ENCODE peak calls at places on chromosomes 13 and 19, in five cellular contexts. K is astrocyte of the spinal cord, J is IMR-90, T is mucosa of descending colon, P is esophagus muscularis mucosa. N is an unnamed sample.

GRCh38 chr13:38641164-38641948 is 45.5 kb upstream of the FREM2 start:
- DNase-seq in K (no peak), J (no peak), T (no peak), P (no peak), N (no peak)

GRCh38 chr19:18208098-18208951 is 4.5 kb upstream of the RAB3A start:
- DNase-seq in K (no peak), J (peak; percentile 94), T (no peak), P (no peak), N (no peak)

GRCh38 chr19:3324405-3324856 is 42.0 kb upstream of the NFIC start:
- DNase-seq in K (no peak), J (no peak), T (no peak), P (no peak), N (no peak)

GRCh38 chr19:42402376-42403116 is 12.4 kb upstream of the CNFN start:
- DNase-seq in K (no peak), J (no peak), T (peak; percentile 63), P (no peak), N (no peak)

GRCh38 chr13:101627556-101627943 is 175.1 kb downstream of the ITGBL1 start:
- DNase-seq in K (peak; percentile 35), J (peak; percentile 18), T (no peak), P (no peak), N (no peak)

GRCh38 chr13:73464758-73465628 is 406.2 kb downstream of the KLF5 start:
- DNase-seq in K (no peak), J (no peak), T (no peak), P (no peak), N (no peak)

GRCh38 chr19:24127601-24128000 is 40.6 kb downstream of the ZNF254 start:
- DNase-seq in K (no peak), J (no peak), T (no peak), P (no peak), N (no peak)

GRCh38 chr13:71606818-71607217 is 260.2 kb downstream of the DACH1 start:
- DNase-seq in K (no peak), J (no peak), T (no peak), P (no peak), N (no peak)

GRCh38 chr19:45782162-45782623 is at the start of gene DMPK:
- DNase-seq in K (no peak), J (no peak), T (no peak), P (no peak), N (no peak)

GRCh38 chr13:35140831-35141230 is 198.8 kb downstream of the NBEA start:
- DNase-seq in K (no peak), J (no peak), T (no peak), P (no peak), N (no peak)

GRCh38 chr19:54325194-54325621 is 12.2 kb upstream of the LILRA5 start:
- DNase-seq in K (peak; percentile 5), J (peak; percentile 8), T (peak; percentile 10), P (no peak), N (no peak)

GRCh38 chr13:26881154-26881553 is 120.6 kb upstream of the GPR12 start:
- DNase-seq in K (peak; percentile 46), J (peak; percentile 47), T (no peak), P (no peak), N (no peak)

GRCh38 chr13:100392709-100393630 is 195.6 kb downstream of the GGACT start:
- DNase-seq in K (peak; percentile 100), J (peak; percentile 100), T (no peak), P (peak; percentile 93), N (peak; percentile 100)

GRCh38 chr13:87169337-87169736 is 501.8 kb upstream of the SLITRK5 start:
- DNase-seq in K (no peak), J (no peak), T (no peak), P (no peak), N (no peak)

GRCh38 chr19:40945645-40946044 is 45.4 kb upstream of the CYP2B6 start:
- DNase-seq in K (no peak), J (no peak), T (no peak), P (no peak), N (no peak)

GRCh38 chr19:13727798-13728197 is 36.5 kb upstream of the MRI1 start:
- DNase-seq in K (peak; percentile 61), J (peak; percentile 82), T (no peak), P (no peak), N (peak; percentile 54)

DNA sequence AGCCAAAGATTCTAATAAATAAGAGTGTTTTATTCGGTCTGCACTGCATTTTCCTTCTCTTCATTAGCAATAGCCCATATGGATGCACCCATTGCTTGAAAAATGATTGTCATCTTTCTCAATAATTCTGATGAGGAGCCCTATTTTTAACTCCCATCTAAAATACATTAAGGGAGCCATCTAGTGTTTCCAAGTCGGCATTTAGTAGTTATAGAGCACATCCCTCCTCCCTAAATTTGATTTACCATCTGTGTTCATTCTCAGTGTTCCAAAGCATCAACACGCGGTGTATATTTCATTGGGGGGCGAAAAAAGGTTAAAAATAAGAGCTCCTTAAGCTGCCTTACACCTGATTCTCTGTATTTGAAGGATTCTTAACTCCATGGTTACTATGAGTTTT is 119.2 kb upstream of the IPO5 start:
- DNase-seq in K (no peak), J (no peak), T (no peak), P (no peak), N (no peak)
- H3K4me3 ChIP-seq in K (no peak overlapping the region), J (no peak overlapping the region), T (no peak overlapping the region), P (no peak overlapping the region), N (no peak overlapping the region)

GRCh38 chr19:33080761-33081681 is at the start of gene GPATCH1:
- DNase-seq in K (peak; percentile 84), J (peak; percentile 73), T (peak; percentile 90), P (peak; percentile 96), N (peak; percentile 60)
- TF ChIP-seq CTCF in K (no peak), J (no peak), T (no peak), P (no peak), N (no peak)

DNA sequence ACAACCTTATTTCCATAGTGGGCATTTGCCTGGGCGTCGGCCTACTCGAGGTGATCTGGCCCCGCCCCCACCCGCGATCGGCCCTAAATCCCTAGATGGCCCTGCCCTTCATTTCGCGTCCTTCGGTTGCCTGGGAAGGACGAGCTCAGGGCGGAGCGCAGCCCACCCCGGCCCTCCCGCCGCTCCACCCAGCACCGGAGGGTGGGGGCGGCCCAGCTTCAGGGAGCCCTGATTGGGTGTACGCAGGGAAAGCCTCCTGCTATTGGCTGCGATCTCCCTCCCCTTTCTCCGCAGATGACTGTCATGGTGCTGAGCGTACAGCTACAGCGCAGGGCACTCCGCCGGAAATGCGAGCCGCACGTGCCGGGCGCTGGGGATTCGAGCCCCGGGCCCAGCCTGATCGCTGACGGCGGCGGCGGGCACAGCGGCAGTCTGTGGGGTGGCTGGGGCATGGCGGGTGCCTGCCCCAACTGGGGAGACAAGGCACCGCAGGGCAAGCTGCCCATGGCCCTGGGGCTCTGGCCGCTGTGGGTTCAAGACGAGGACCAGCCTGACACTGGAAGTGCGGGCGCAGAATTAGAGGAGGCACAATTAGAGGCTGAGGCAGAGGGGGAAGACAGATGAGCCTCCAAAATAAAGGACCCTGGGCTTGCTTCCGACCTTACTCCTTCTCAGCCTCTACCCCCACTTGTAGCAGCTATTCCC is 4.3 kb downstream of the CD37 start:
- DNase-seq in K (peak; percentile 89), J (peak; percentile 50), T (peak; percentile 87), P (peak; percentile 93), N (no peak)
- H3K4me3 ChIP-seq in K (no peak overlapping the region), J (no peak overlapping the region), T (no peak overlapping the region), P (peak overlapping the region; percentile 50), N (peak overlapping the region; percentile 7)

GRCh38 chr13:96229356-96229755 is 139.4 kb downstream of the HS6ST3 start:
- DNase-seq in K (no peak), J (no peak), T (no peak), P (no peak), N (no peak)
- TF ChIP-seq CTCF in K (peak; percentile 43), J (peak; percentile 35), T (no peak), P (peak; percentile 14), N (peak; percentile 23)

GRCh38 chr19:16068696-16069259 is 7.5 kb upstream of the TPM4 start:
- DNase-seq in K (no peak), J (no peak), T (no peak), P (no peak), N (no peak)
- H3K4me3 ChIP-seq in K (peak overlapping the region; percentile 36), J (peak overlapping the region; percentile 54), T (no peak overlapping the region), P (peak overlapping the region; percentile 83), N (peak overlapping the region; percentile 46)

N was measured in astrocyte of the cerebellum.